ENCODE peak calls at places on chromosomes 11 and 22, in six cellular contexts. I, C, M, S, N and R are unnamed samples.

GRCh38 chr11:1919428-1920127 is at the start of gene TNNT3:
- DNase-seq in I (no peak), C (no peak), M (no peak), S (no peak), N (peak; percentile 38), R (no peak)

GRCh38 chr22:28992565-28993326 is 68.9 kb downstream of the C22orf31 start:
- DNase-seq in I (no peak), C (no peak), M (no peak), S (no peak), N (no peak), R (no peak)

GRCh38 chr11:64649304-64649703 is 58.3 kb downstream of the SLC22A12 start:
- DNase-seq in I (no peak), C (no peak), M (no peak), S (no peak), N (peak; percentile 71), R (no peak)

GRCh38 chr22:37126383-37126782 is 16.9 kb upstream of the TMPRSS6 start:
- DNase-seq in I (no peak), C (peak; percentile 16), M (no peak), S (no peak), N (no peak), R (no peak)

GRCh38 chr11:113506461-113506860 is 31.3 kb upstream of the DRD2 start:
- DNase-seq in I (no peak), C (no peak), M (no peak), S (no peak), N (no peak), R (no peak)

GRCh38 chr22:23772315-23773246 is at the start of gene MMP11:
- DNase-seq in I (no peak), C (peak; percentile 60), M (no peak), S (no peak), N (peak; percentile 95), R (no peak)

GRCh38 chr11:112613051-112613972 is 347.9 kb upstream of the NCAM1 start:
- DNase-seq in I (peak; percentile 58), C (no peak), M (peak; percentile 34), S (no peak), N (peak; percentile 74), R (no peak)

GRCh38 chr11:8011981-8012444 is 24.9 kb downstream of the EIF3F start:
- DNase-seq in I (no peak), C (no peak), M (peak; percentile 95), S (no peak), N (no peak), R (peak; percentile 96)

GRCh38 chr11:66685276-66686099 is 7.8 kb upstream of the RBM4B start:
- DNase-seq in I (no peak), C (no peak), M (no peak), S (no peak), N (peak; percentile 73), R (no peak)

GRCh38 chr11:71145988-71146824 is 106.2 kb downstream of the SHANK2 start:
- DNase-seq in I (no peak), C (no peak), M (no peak), S (no peak), N (no peak), R (no peak)

GRCh38 chr11:87491381-87491780 is 453.6 kb downstream of the TMEM135 start:
- DNase-seq in I (no peak), C (no peak), M (no peak), S (no peak), N (no peak), R (no peak)

GRCh38 chr22:23289851-23290724 is 109.8 kb downstream of the BCR start:
- DNase-seq in I (peak; percentile 55), C (peak; percentile 19), M (peak; percentile 62), S (no peak), N (peak; percentile 89), R (peak; percentile 61)

GRCh38 chr11:78689558-78690153 is 115.0 kb upstream of the NARS2 start:
- DNase-seq in I (no peak), C (no peak), M (no peak), S (no peak), N (no peak), R (no peak)

GRCh38 chr22:38429460-38430128 is 25.4 kb downstream of the KCNJ4 start:
- DNase-seq in I (peak; percentile 16), C (no peak), M (peak; percentile 13), S (no peak), N (no peak), R (no peak)

GRCh38 chr11:125515102-125515439 is 19.0 kb upstream of the FEZ1 start:
- DNase-seq in I (no peak), C (no peak), M (no peak), S (no peak), N (no peak), R (no peak)

GRCh38 chr11:125516266-125516665 is 20.2 kb upstream of the FEZ1 start:
- DNase-seq in I (no peak), C (no peak), M (no peak), S (no peak), N (no peak), R (no peak)

GRCh38 chr11:125514336-125515101 is 18.5 kb upstream of the FEZ1 start:
- DNase-seq in I (no peak), C (peak; percentile 79), M (peak; percentile 46), S (peak; percentile 92), N (peak; percentile 32), R (peak; percentile 45)

GRCh38 chr11:125519865-125520834 is 24.1 kb upstream of the FEZ1 start:
- DNase-seq in I (no peak), C (no peak), M (no peak), S (no peak), N (no peak), R (no peak)

DNA sequence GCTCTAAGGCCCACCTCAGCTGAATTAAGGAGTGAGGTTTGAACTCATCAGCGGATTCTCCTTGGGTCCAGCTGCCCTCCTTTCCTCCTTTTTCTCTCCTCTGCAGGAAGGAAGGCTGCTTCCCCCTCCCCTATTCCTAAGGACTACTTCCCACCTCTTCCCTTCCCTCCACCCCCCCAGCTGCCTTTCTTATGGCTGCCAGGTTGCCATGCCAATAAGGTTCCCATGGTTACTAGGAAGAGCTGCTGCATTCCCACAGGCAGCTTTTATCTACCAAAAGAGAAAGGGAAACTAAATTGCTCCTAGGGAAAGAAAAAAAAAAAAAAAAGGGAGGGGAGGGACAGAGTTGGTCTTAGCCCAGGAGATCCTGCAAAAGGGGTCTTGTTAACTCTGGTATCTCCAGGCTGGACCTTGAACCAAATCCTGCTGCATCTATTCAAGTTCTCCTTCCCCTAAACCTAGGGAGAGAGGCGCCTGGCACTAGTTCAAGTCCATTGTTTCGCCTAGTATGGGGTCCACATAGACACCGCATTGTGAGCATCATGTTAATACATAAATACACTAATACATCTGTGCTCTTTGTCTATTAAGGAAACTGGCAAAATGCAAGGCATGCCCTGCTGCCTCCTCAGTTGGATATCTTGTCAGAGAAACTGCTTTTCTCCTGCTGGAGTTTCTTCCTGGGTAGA is 21.2 kb upstream of the FEZ1 start:
- DNase-seq in I (peak; percentile 45), C (peak; percentile 37), M (peak; percentile 86), S (no peak), N (peak; percentile 61), R (peak; percentile 91)
- H2AFZ ChIP-seq in I (no peak overlapping the region), C (peak overlapping the region; percentile 52), M (peak overlapping the region; percentile 45), S (peak overlapping the region; percentile 42), N (no peak overlapping the region), R (peak overlapping the region; percentile 94)

GRCh38 chr11:122261546-122261945 is 145.5 kb upstream of the BLID start:
- DNase-seq in I (no peak), C (no peak), M (peak; percentile 21), S (no peak), N (no peak), R (no peak)
- H3K9ac ChIP-seq in I (no peak overlapping the region), C (no peak overlapping the region), M (no peak overlapping the region), S (no peak overlapping the region), N (no peak overlapping the region), R (no peak overlapping the region)

GRCh38 chr22:45312856-45313255 is 3.1 kb downstream of the FAM118A start:
- DNase-seq in I (no peak), C (no peak), M (no peak), S (no peak), N (no peak), R (no peak)

GRCh38 chr22:45310331-45311032 is 748 bp downstream of the FAM118A start:
- DNase-seq in I (peak; percentile 21), C (no peak), M (no peak), S (no peak), N (no peak), R (no peak)

GRCh38 chr22:45314054-45314721 is 4.5 kb downstream of the FAM118A start:
- DNase-seq in I (no peak), C (no peak), M (no peak), S (no peak), N (peak; percentile 79), R (no peak)

GRCh38 chr22:45311033-45311531 is 1.3 kb downstream of the FAM118A start:
- DNase-seq in I (no peak), C (no peak), M (no peak), S (no peak), N (no peak), R (no peak)

GRCh38 chr22:45312415-45312814 is 2.7 kb downstream of the FAM118A start:
- DNase-seq in I (no peak), C (no peak), M (no peak), S (no peak), N (no peak), R (no peak)
- H4K20me1 ChIP-seq in I (no peaks in the 10 kb centered on the region), C (no peaks in the 10 kb centered on the region), M (peaks cover 19% of the 10 kb centered on the region), S (peaks cover 3% of the 10 kb centered on the region), N (no peaks in the 10 kb centered on the region), R (no peaks in the 10 kb centered on the region)

DNA sequence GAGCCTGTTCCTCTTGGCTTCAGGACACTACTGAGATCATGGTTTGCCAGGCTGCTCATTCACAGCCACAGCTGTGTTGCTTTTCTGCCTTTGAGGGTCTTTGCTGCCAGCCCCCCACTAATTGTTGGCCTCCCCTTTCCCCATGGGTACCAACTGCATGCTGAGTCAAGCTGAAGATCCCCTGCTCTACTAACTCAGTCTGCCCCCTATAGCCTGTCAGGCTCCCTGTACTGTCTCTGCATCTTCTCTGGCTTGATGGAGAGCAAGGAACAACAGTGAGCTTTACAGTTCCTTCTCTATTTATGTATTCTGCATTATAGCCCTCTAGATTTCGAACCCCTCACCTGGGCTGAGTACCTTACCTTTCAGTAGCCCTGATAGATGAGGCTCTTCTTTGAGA is 257.6 kb upstream of the CADM1 start:
- DNase-seq in I (no peak), C (no peak), M (no peak), S (no peak), N (no peak), R (no peak)
- H2AFZ ChIP-seq in I (no peak overlapping the region), C (no peak overlapping the region), M (peak overlapping the region; percentile 16), S (no peak overlapping the region), N (no peak overlapping the region), R (no peak overlapping the region)

GRCh38 chr22:26065847-26066246 is 103.4 kb upstream of the SEZ6L start:
- DNase-seq in I (no peak), C (no peak), M (no peak), S (no peak), N (no peak), R (no peak)
- H3K9ac ChIP-seq in I (no peak overlapping the region), C (no peak overlapping the region), M (no peak overlapping the region), S (no peak overlapping the region), N (no peak overlapping the region), R (no peak overlapping the region)